ENCODE peak calls at places on chromosomes 5 and 9, in eight cellular contexts. R is fibroblast of lung; J is AG04449; U is H9; C is activated CD8-positive, alpha-beta T cell treated with anti-CD3 and anti-CD28 coated beads for 36 hours; B is body of pancreas; O is astrocyte of the spinal cord; T is spleen. E is an unnamed sample.

GRCh38 chr5:176410486-176411180 is 5.7 kb downstream of the CLTB start:
- DNase-seq in B (no peak), U (no peak), J (no peak), C (no peak), R (no peak), O (no peak), T (no peak), E (no peak)

GRCh38 chr9:38432922-38433510 is 8.8 kb upstream of the IGFBPL1 start:
- DNase-seq in O (peak), U (no peak), R (peak), T (no peak), C (no peak), B (peak), J (no peak), E (no peak)

GRCh38 chr5:140189977-140190867 is 15.2 kb downstream of the CYSTM1 start:
- DNase-seq in J (no peak), T (no peak), U (no peak), O (peak), R (peak), B (no peak), C (no peak), E (no peak)

GRCh38 chr9:93252116-93252780 is 68.3 kb downstream of the WNK2 start:
- DNase-seq in C (no peak), R (no peak), O (no peak), J (no peak), U (no peak), T (peak), B (peak), E (no peak)

GRCh38 chr9:82206490-82206889 is 217.9 kb downstream of the SPATA31D1 start:
- DNase-seq in B (no peak), R (no peak), C (no peak), J (no peak), U (no peak), O (no peak), T (no peak), E (no peak)

GRCh38 chr9:110207071-110207923 is 662 bp downstream of the C9orf152 start:
- DNase-seq in R (no peak), C (no peak), U (no peak), O (no peak), T (no peak), J (no peak), B (peak), E (no peak)

GRCh38 chr5:73591698-73592501 is 26.4 kb downstream of the UTP15 start:
- DNase-seq in T (no peak), B (no peak), R (peak), O (peak), J (no peak), U (no peak), C (no peak), E (no peak)

GRCh38 chr9:108568093-108568492 is 287.7 kb downstream of the ACTL7B start:
- DNase-seq in B (no peak), U (no peak), O (no peak), R (no peak), J (no peak), T (no peak), C (no peak), E (no peak)

GRCh38 chr9:31336391-31336790 is 1048.1 kb upstream of the ACO1 start:
- DNase-seq in U (no peak), J (no peak), B (no peak), T (no peak), O (no peak), C (no peak), R (no peak), E (no peak)

GRCh38 chr5:147966829-147967228 is 60.5 kb upstream of the C5orf46 start:
- DNase-seq in J (no peak), C (no peak), T (no peak), R (no peak), B (no peak), O (no peak), U (no peak), E (no peak)

DNA sequence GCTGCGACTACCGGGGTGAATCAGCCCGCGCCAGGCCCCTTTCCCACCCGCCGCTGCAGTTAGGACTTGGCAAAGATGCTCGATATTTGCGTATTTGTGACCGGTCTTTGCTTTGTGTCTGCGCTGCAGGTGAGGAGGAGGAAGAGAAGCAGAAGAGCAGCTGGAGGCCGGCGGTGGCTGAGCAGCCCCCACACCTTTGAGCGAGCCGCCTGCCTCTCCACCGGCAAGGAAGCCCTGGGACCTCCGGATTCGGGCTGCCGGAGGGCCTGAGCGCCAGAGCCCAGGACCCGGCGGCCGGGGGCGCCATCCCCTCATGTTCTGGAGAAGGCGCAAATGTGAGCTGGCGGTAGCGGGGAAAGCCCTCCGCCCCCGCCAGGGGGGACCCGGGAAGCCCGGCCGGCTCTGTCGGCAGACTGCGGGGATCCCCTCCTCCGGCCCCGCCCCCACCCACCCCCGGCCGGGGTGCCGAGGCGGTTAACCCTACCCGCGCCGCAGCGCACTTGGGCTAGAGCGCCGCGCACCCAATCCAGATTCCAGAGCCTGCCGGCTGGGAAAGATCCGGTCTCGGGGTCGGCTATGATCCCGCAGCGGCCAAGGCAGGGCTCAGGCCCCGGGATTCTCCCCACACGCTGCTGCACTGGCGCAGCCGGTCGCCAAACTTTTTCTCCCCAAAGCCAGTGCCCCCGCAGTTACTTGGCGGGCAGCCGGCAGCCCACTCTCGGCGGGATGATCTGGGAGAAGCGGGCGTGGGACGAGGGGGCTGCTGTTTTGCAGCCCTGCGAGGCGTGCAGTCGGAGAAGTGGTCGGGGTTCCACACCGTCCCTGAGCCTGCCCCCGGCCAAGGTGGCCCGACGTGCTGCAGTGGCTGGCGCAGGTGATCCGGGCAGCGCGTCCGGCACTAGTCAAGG is 800 bp upstream of the KCNN2 start:
- DNase-seq in C (peak), B (peak), O (no peak), J (no peak), R (no peak), U (peak), T (peak), E (peak)
- TF ChIP-seq CTCF in C (no peak), B (peak), O (peak), J (peak), R (peak), U (peak), T (no peak), E (peak)

GRCh38 chr5:108259306-108259705 is 122.6 kb downstream of the FBXL17 start:
- DNase-seq in C (no peak), U (no peak), R (peak), B (peak), J (peak), O (peak), T (no peak), E (no peak)

GRCh38 chr5:108263338-108263737 is 118.6 kb downstream of the FBXL17 start:
- DNase-seq in C (no peak), B (no peak), R (no peak), U (no peak), J (no peak), T (no peak), O (no peak), E (no peak)

GRCh38 chr5:108258001-108258400 is 123.9 kb downstream of the FBXL17 start:
- DNase-seq in C (no peak), U (no peak), B (no peak), J (no peak), T (no peak), O (no peak), R (peak), E (no peak)

GRCh38 chr5:108260858-108261170 is 121.1 kb downstream of the FBXL17 start:
- DNase-seq in O (no peak), T (no peak), C (no peak), B (no peak), U (no peak), R (no peak), J (no peak), E (no peak)

DNA sequence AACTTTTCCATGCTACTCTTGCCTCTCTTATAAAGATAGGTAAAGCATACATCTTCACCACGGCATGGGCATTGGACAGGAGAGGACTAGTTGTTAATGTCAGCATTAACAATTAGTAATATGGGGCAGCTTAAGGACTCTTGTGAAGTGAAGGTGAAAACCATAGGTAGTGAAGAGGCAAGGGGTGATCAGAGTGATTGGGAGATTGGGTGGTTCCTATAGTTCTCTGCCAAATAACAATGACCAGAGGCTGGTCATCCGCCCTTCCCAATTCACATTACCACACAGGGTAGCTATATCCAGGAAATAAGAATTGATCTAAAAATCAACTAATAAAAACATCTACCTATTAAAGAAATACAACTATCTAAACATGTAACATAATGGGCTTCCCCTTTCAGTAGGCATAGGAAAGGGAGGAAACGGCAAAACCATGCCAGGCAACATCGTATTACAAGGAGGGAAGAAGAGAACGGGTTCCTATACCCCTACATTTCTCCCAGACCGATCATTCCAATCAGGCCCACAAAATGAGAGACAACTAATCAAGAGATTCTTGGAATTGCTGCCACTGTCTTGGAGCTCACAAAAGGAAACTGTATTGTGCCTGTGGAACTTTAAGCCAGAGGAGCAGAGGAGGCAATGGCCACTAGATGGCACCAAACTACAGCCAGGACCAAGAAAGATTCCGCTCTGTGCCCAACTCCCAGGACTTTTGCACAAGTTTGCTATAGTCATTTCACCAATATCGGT is 121.6 kb downstream of the FBXL17 start:
- DNase-seq in U (peak), C (peak), B (peak), R (peak), T (peak), J (peak), O (peak), E (peak)
- TF ChIP-seq CTCF in U (peak), C (peak), B (peak), R (peak), T (peak), J (peak), O (peak), E (peak)

DNA sequence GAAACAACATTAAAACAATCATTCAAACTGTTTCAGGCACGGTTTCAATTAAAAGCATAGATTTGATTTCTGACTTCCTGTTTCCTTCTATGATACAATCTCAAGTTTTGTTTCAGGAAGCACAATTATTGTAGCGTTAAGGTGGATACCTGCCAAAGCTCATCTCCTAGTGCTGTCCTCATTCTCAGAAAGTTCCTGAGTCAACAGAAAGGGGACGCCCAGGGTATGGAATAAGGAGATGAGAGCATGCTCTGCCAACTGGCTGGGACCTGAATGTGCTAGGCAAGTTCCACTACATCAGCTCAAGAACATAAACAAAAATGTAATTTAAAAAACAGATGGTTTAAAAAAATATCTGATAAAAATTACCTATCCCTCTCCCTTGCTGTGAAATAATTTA is 2.1 kb upstream of the TRIM14 start:
- DNase-seq in O (no peak), R (no peak), C (no peak), T (no peak), U (no peak), B (no peak), J (no peak), E (no peak)
- TF ChIP-seq CTCF in O (no peak), R (no peak), C (no peak), T (no peak), U (no peak), B (no peak), J (no peak), E (no peak)

GRCh38 chr5:127228540-127229184 is 61.9 kb upstream of the MEGF10 start:
- DNase-seq in T (peak), O (no peak), U (peak), C (peak), J (no peak), R (peak), B (peak), E (no peak)

GRCh38 chr5:127233590-127233989 is 57.0 kb upstream of the MEGF10 start:
- DNase-seq in T (no peak), U (no peak), C (no peak), J (no peak), B (no peak), O (no peak), R (no peak), E (no peak)

GRCh38 chr5:127227881-127228280 is 62.7 kb upstream of the MEGF10 start:
- DNase-seq in R (peak), B (no peak), J (no peak), O (peak), C (no peak), T (no peak), U (no peak), E (no peak)

GRCh38 chr5:127231118-127231517 is 59.5 kb upstream of the MEGF10 start:
- DNase-seq in C (no peak), B (no peak), O (no peak), R (no peak), U (no peak), J (no peak), T (no peak), E (no peak)

DNA sequence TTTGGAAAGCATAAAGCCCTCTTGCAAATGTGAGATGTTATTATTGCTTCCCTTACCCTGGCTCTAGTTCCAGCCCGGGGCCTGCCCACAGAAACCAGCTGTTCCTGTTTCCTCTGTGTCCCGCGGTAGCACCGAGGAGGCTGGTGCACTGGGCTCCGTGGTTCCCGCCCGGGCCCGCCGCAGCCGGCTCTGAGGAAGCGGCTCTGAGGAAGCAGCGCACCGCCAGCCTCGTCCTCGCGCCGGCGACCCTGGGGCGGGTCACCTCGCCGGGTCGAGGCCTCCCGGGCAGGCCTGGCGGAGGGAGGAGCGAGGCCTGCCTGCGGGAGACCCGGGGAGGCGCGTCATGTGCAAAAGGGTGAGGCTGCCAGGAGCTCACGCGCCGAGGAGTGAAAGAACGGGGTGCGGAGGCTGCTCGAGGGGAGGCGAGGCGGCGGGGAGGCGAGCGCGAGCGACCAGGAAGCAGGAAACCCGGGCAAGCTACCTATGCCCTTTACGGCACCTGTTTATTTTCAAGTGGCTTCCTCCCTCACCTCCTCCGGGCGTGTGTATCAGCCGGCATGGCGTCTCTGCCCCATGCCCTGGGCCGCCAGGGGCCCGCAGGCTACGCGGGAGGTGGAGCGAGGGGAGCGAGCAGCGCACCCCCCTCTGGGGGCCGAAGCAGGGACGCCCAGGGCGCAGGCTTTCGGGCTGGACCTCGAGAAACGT is 61.3 kb upstream of the MEGF10 start:
- DNase-seq in O (peak), U (peak), R (peak), C (peak), J (no peak), T (peak), B (peak), E (peak)
- TF ChIP-seq CTCF in O (no peak), U (peak), R (peak), C (no peak), J (no peak), T (no peak), B (no peak), E (no peak)

DNA sequence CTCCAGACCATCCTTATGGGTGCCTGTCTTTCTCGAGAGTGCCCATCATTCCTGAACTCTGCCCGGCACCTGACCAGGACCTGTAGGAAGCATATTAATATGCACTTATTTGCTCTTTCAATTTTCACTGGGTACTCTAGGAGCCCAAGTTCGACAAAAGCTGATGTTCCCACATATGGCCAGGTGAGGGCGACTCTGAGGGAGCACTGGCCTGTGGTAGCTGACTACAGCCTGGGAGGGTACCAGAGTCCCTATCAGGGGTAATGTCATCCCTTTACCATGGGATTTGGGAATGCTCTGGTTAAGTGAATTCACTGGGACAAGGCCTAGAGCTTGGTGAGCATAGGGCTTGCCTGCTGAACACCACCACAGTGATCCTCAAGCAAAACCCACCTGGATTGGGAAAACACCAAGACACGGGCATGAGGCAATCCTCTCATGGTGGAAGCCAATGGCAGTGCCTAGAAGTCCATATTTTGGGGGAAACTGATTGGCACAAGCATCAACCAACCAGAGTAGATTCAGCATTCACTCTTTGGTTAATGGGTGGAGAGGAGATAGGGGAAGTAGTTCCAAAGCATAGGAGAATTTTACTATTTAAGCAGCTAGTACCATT is 112.2 kb downstream of the MTX3 start:
- DNase-seq in T (no peak), U (peak), R (no peak), B (no peak), C (peak), J (no peak), O (no peak), E (no peak)
- TF ChIP-seq CTCF in T (no peak), U (peak), R (peak), B (no peak), C (peak), J (no peak), O (peak), E (no peak)

DNA sequence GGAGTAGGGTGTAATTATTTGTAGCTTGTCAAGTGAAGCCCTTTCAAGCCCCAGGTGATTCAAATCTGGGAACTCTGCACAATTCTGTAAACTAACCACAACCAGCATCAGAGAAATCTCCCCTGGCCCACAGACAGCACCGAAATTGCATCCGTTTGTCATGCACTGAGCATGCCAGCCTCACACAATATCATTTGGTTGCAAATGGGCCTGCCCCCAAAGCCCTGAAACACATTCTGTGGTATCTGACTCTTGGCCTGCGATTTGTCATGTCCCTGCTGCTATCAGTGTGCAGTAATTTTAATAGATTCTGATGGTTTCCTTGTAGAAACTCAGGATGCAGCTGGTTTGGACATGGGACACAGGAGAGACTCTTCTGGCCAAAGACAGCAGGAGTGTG is 35.3 kb downstream of the SNX24 start:
- DNase-seq in T (no peak), R (peak), J (no peak), O (no peak), U (no peak), B (no peak), C (peak), E (no peak)
- TF ChIP-seq CTCF in T (no peak), R (no peak), J (no peak), O (no peak), U (no peak), B (no peak), C (no peak), E (no peak)

E was measured in mesothelial cell of epicardium.